ENCODE peak calls at places on chromosome 12, in six cellular contexts. One of them, this sample, is unnamed.
A peak's percentile ranks its signal among the peaks of the same experiment; 100 is the strongest.

GRCh38 chr12:29322157-29322556 is 58.8 kb downstream of the ERGIC2 start:
- DNase-seq in CD8-positive, alpha-beta memory T cell: no peak
- DNase-seq in astrocyte of the spinal cord: no peak
- DNase-seq in HTR-8/SVneo: no peak
- DNase-seq in hepatocyte: no peak
- DNase-seq in neural crest cell: no peak
- DNase-seq in this sample: no peak

GRCh38 chr12:28489256-28489655 is 299.0 kb downstream of the CCDC91 start:
- DNase-seq in CD8-positive, alpha-beta memory T cell: no peak
- DNase-seq in astrocyte of the spinal cord: peak; percentile 34
- DNase-seq in HTR-8/SVneo: no peak
- DNase-seq in hepatocyte: no peak
- DNase-seq in neural crest cell: no peak
- DNase-seq in this sample: no peak

GRCh38 chr12:38399711-38400205 is 83.2 kb downstream of the ALG10B start:
- DNase-seq in CD8-positive, alpha-beta memory T cell: no peak
- DNase-seq in astrocyte of the spinal cord: no peak
- DNase-seq in HTR-8/SVneo: no peak
- DNase-seq in hepatocyte: no peak
- DNase-seq in neural crest cell: no peak
- DNase-seq in this sample: no peak

GRCh38 chr12:115897718-115898117 is 379.8 kb downstream of the MED13L start:
- DNase-seq in CD8-positive, alpha-beta memory T cell: no peak
- DNase-seq in astrocyte of the spinal cord: peak; percentile 10
- DNase-seq in HTR-8/SVneo: no peak
- DNase-seq in hepatocyte: no peak
- DNase-seq in neural crest cell: no peak
- DNase-seq in this sample: no peak

GRCh38 chr12:113359939-113360748 is 1.8 kb downstream of the PLBD2 start:
- DNase-seq in CD8-positive, alpha-beta memory T cell: no peak
- DNase-seq in astrocyte of the spinal cord: no peak
- DNase-seq in HTR-8/SVneo: no peak
- DNase-seq in hepatocyte: no peak
- DNase-seq in neural crest cell: no peak
- DNase-seq in this sample: no peak

GRCh38 chr12:3743803-3744202 is 9.1 kb downstream of the CRACR2A start:
- DNase-seq in CD8-positive, alpha-beta memory T cell: no peak
- DNase-seq in astrocyte of the spinal cord: peak; percentile 38
- DNase-seq in HTR-8/SVneo: no peak
- DNase-seq in hepatocyte: no peak
- DNase-seq in neural crest cell: no peak
- DNase-seq in this sample: no peak

GRCh38 chr12:108616941-108617858 is 16.5 kb downstream of the SELPLG start:
- DNase-seq in CD8-positive, alpha-beta memory T cell: peak; percentile 70
- DNase-seq in astrocyte of the spinal cord: no peak
- DNase-seq in HTR-8/SVneo: no peak
- DNase-seq in hepatocyte: no peak
- DNase-seq in neural crest cell: no peak
- DNase-seq in this sample: no peak

GRCh38 chr12:77402726-77403125 is 337.4 kb upstream of the E2F7 start:
- DNase-seq in CD8-positive, alpha-beta memory T cell: no peak
- DNase-seq in astrocyte of the spinal cord: peak; percentile 54
- DNase-seq in HTR-8/SVneo: no peak
- DNase-seq in hepatocyte: no peak
- DNase-seq in neural crest cell: no peak
- DNase-seq in this sample: no peak

GRCh38 chr12:76836633-76837032 is 42.2 kb downstream of the CSRP2 start:
- DNase-seq in CD8-positive, alpha-beta memory T cell: no peak
- DNase-seq in astrocyte of the spinal cord: no peak
- DNase-seq in HTR-8/SVneo: no peak
- DNase-seq in hepatocyte: no peak
- DNase-seq in neural crest cell: no peak
- DNase-seq in this sample: no peak

GRCh38 chr12:123801573-123802178 is 39.6 kb downstream of the DNAH10 start:
- DNase-seq in CD8-positive, alpha-beta memory T cell: no peak
- DNase-seq in astrocyte of the spinal cord: peak; percentile 24
- DNase-seq in HTR-8/SVneo: no peak
- DNase-seq in hepatocyte: peak; percentile 22
- DNase-seq in neural crest cell: no peak
- DNase-seq in this sample: no peak

GRCh38 chr12:3458041-3458440 is 33.0 kb upstream of the PRMT8 start:
- DNase-seq in CD8-positive, alpha-beta memory T cell: no peak
- DNase-seq in astrocyte of the spinal cord: peak; percentile 1
- DNase-seq in HTR-8/SVneo: no peak
- DNase-seq in hepatocyte: no peak
- DNase-seq in neural crest cell: no peak
- DNase-seq in this sample: no peak

GRCh38 chr12:44046732-44047417 is 211.0 kb downstream of the TMEM117 start:
- DNase-seq in CD8-positive, alpha-beta memory T cell: no peak
- DNase-seq in astrocyte of the spinal cord: no peak
- DNase-seq in HTR-8/SVneo: no peak
- DNase-seq in hepatocyte: no peak
- DNase-seq in neural crest cell: no peak
- DNase-seq in this sample: no peak

GRCh38 chr12:70487440-70487839 is 121.3 kb downstream of the KCNMB4 start:
- DNase-seq in CD8-positive, alpha-beta memory T cell: no peak
- DNase-seq in astrocyte of the spinal cord: no peak
- DNase-seq in HTR-8/SVneo: no peak
- DNase-seq in hepatocyte: no peak
- DNase-seq in neural crest cell: no peak
- DNase-seq in this sample: no peak

GRCh38 chr12:131851741-131852550 is 23.8 kb downstream of the MMP17 start:
- DNase-seq in CD8-positive, alpha-beta memory T cell: no peak
- DNase-seq in astrocyte of the spinal cord: no peak
- DNase-seq in HTR-8/SVneo: no peak
- DNase-seq in hepatocyte: no peak
- DNase-seq in neural crest cell: no peak
- DNase-seq in this sample: no peak

GRCh38 chr12:93502802-93503623 is 35.7 kb downstream of the MRPL42 start:
- DNase-seq in CD8-positive, alpha-beta memory T cell: peak; percentile 51
- DNase-seq in astrocyte of the spinal cord: peak; percentile 56
- DNase-seq in HTR-8/SVneo: peak; percentile 21
- DNase-seq in hepatocyte: peak; percentile 62
- DNase-seq in neural crest cell: peak; percentile 51
- DNase-seq in this sample: peak; percentile 12

GRCh38 chr12:52097045-52097666 is 17.7 kb downstream of the SMIM41 start:
- DNase-seq in CD8-positive, alpha-beta memory T cell: no peak
- DNase-seq in astrocyte of the spinal cord: no peak
- DNase-seq in HTR-8/SVneo: no peak
- DNase-seq in hepatocyte: no peak
- DNase-seq in neural crest cell: no peak
- DNase-seq in this sample: no peak

GRCh38 chr12:92437452-92437851 is 265.3 kb upstream of the PLEKHG7 start:
- DNase-seq in CD8-positive, alpha-beta memory T cell: no peak
- DNase-seq in astrocyte of the spinal cord: no peak
- DNase-seq in HTR-8/SVneo: no peak
- DNase-seq in hepatocyte: no peak
- DNase-seq in neural crest cell: no peak
- DNase-seq in this sample: no peak

GRCh38 chr12:2613674-2614073 is 181.1 kb upstream of the FKBP4 start:
- DNase-seq in CD8-positive, alpha-beta memory T cell: no peak
- DNase-seq in astrocyte of the spinal cord: peak; percentile 97
- DNase-seq in HTR-8/SVneo: peak; percentile 88
- DNase-seq in hepatocyte: peak; percentile 65
- DNase-seq in neural crest cell: no peak
- DNase-seq in this sample: no peak

GRCh38 chr12:129064201-129064881 is 211.1 kb downstream of the GLT1D1 start:
- DNase-seq in CD8-positive, alpha-beta memory T cell: no peak
- DNase-seq in astrocyte of the spinal cord: no peak
- DNase-seq in HTR-8/SVneo: no peak
- DNase-seq in hepatocyte: no peak
- DNase-seq in neural crest cell: no peak
- DNase-seq in this sample: peak; percentile 24